ENCODE peak calls at places on chromosomes 6 and 20, in four cellular contexts. P is psoas muscle, W is cardiac muscle cell, A is right cardiac atrium. E is an unnamed sample. For H3K27me3, the result is how much of the 10 kb centered on the place peaks cover.

GRCh38 chr20:58843128-58843556 is 7.6 kb downstream of the GNAS-AS1 start:
- DNase-seq in P (no peak), W (no peak), A (no peak), E (no peak)

GRCh38 chr6:31896856-31897611 is 464 bp downstream of the EHMT2 start:
- DNase-seq in P (no peak), W (no peak), A (no peak), E (peak)

GRCh38 chr6:24719125-24719931 is at the start of gene C6orf62:
- DNase-seq in P (peak), W (peak), A (peak), E (peak)

GRCh38 chr6:111604259-111605099 is 1.2 kb downstream of the TRAF3IP2 start:
- DNase-seq in P (peak), W (peak), A (peak), E (no peak)

GRCh38 chr6:119333707-119334295 is 15.8 kb downstream of the MAN1A1 start:
- DNase-seq in P (no peak), W (no peak), A (no peak), E (peak)

GRCh38 chr6:144190593-144190992 is 40.3 kb downstream of the STX11 start:
- DNase-seq in P (peak), W (peak), A (peak), E (no peak)

GRCh38 chr20:51575486-51575885 is 33.0 kb upstream of the NFATC2 start:
- DNase-seq in P (no peak), W (no peak), A (no peak), E (no peak)

GRCh38 chr20:12394786-12395185 is 477.1 kb downstream of the BTBD3 start:
- DNase-seq in P (no peak), W (peak), A (no peak), E (no peak)

GRCh38 chr20:15241696-15242095 is 904.3 kb upstream of the FLRT3 start:
- DNase-seq in P (no peak), W (no peak), A (no peak), E (no peak)

GRCh38 chr6:89792881-89793280 is 26.7 kb downstream of the MDN1 start:
- DNase-seq in P (no peak), W (peak), A (no peak), E (peak)

GRCh38 chr6:27829453-27830211 is 82.6 kb downstream of the OR2B2 start:
- DNase-seq in P (no peak), W (no peak), A (no peak), E (no peak)

GRCh38 chr6:56647172-56647762 is 4.6 kb upstream of the DST start:
- DNase-seq in P (no peak), W (no peak), A (no peak), E (no peak)

GRCh38 chr6:89787660-89788338 is 31.8 kb downstream of the MDN1 start:
- DNase-seq in P (no peak), W (no peak), A (no peak), E (no peak)

GRCh38 chr6:80742481-80742880 is 636.0 kb downstream of the BCKDHB start:
- DNase-seq in P (no peak), W (peak), A (no peak), E (no peak)

GRCh38 chr6:157873735-157874344 is 50.8 kb downstream of the SNX9 start:
- DNase-seq in P (peak), W (peak), A (peak), E (peak)

GRCh38 chr20:56181593-56181992 is 66.9 kb upstream of the MC3R start:
- DNase-seq in P (no peak), W (no peak), A (no peak), E (no peak)

GRCh38 chr6:152746172-152746553 is 4.4 kb upstream of the VIP start:
- DNase-seq in P (no peak), W (peak), A (no peak), E (no peak)

GRCh38 chr6:38985839-38986238 is 62.7 kb upstream of the GLP1R start:
- DNase-seq in P (no peak), W (no peak), A (no peak), E (no peak)

GRCh38 chr6:29576056-29576455 is 8.9 kb upstream of the OR2H2 start:
- DNase-seq in P (no peak), W (no peak), A (no peak), E (no peak)

GRCh38 chr6:43772571-43773049 is 2.6 kb downstream of the VEGFA start:
- DNase-seq in P (peak), W (no peak), A (no peak), E (no peak)

GRCh38 chr6:5453531-5453930 is 192.2 kb downstream of the FARS2 start:
- DNase-seq in P (no peak), W (no peak), A (no peak), E (no peak)

GRCh38 chr6:106511274-106512047 is 117.8 kb downstream of the RTN4IP1 start:
- DNase-seq in P (peak), W (peak), A (peak), E (no peak)

GRCh38 chr6:89649682-89650081 is 11.1 kb upstream of the LYRM2 start:
- DNase-seq in P (no peak), W (no peak), A (no peak), E (no peak)

GRCh38 chr6:104325341-104326172 is 534.2 kb downstream of the HACE1 start:
- DNase-seq in P (no peak), W (peak), A (no peak), E (peak)

GRCh38 chr6:168908166-168908565 is 345.5 kb downstream of the THBS2 start:
- DNase-seq in P (no peak), W (peak), A (no peak), E (no peak)

GRCh38 chr6:71852951-71853350 is 33.4 kb upstream of the RIMS1 start:
- DNase-seq in P (no peak), W (no peak), A (no peak), E (no peak)

GRCh38 chr20:61643631-61644386 is 391.7 kb downstream of the CDH4 start:
- DNase-seq in P (no peak), W (no peak), A (peak), E (no peak)

GRCh38 chr20:61644387-61645076 is 392.5 kb downstream of the CDH4 start:
- DNase-seq in P (no peak), W (no peak), A (peak), E (no peak)

GRCh38 chr20:61646986-61647385 is 394.9 kb downstream of the CDH4 start:
- DNase-seq in P (no peak), W (no peak), A (no peak), E (no peak)

GRCh38 chr20:61647741-61648140 is 395.7 kb downstream of the CDH4 start:
- DNase-seq in P (no peak), W (no peak), A (no peak), E (no peak)

DNA sequence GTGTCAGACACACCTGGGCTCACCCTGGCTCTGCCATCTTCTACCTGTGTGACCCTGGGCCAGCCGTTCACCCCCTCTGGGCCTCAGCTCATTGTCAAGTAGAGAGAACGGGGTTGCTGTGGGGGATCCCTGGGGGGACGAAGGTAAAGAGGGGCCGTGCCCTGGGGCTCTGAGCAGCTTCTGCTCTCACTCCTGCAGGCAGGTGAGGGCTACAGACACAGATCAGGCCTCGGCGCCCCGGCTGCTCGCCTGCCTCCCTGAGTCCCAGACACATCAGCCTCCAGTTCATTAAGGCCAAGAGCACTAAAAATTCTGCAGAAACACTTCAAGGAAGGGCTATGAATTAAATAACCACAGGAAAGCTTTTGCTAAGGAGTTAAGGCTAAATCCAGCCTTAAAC is 394.4 kb downstream of the CDH4 start:
- DNase-seq in P (no peak), W (no peak), A (no peak), E (no peak)
- H3K27me3 ChIP-seq in P (under half), W (under half), A (under half), E (under half)

DNA sequence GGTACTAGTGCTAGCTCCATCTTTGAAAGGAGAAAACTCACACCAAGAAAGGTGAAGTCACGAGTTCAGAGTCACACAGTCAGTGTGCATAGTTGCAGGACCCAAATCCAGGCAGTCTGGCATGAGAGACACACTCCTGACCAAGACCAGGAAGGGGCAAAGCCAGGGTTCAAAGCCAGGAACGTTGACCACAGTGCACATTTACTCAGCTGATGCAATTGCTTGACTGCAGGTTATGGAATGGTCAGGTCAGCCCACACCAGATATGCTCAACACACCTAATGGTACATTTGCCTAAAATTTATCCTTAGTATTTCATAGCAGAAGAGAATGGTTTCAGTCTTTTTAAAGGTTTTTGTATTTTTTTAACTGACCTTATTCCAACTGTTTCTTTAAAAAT is 37.7 kb downstream of the TGM6 start:
- DNase-seq in P (no peak), W (no peak), A (no peak), E (no peak)
- H3K27me3 ChIP-seq in P (under half), W (under half), A (under half), E (under half)

DNA sequence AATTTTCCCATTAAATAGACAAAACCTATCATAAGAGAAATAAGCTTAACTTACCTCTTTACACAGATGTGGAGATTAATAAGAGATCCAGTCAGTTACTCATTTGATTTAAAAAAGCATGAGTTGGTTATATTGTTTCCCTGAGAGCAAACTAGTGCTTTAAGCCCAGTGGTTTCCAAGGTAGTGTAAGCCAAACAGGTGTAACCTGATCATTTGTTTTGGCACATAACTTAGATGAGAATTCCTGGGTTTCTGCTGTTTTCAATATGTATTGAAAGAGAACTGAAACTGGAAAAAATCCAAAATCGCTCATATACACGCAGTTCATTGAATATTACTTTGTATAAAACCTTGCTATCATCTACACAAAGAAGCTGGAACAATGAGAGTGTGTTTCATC is 30.5 kb upstream of the SMIM8 start:
- DNase-seq in P (no peak), W (no peak), A (no peak), E (no peak)
- H3K27me3 ChIP-seq in P (under half), W (under half), A (under half), E (under half)

GRCh38 chr20:31962741-31963140 is 5.2 kb upstream of the XKR7 start:
- DNase-seq in P (no peak), W (no peak), A (no peak), E (no peak)

GRCh38 chr20:31967830-31968249 is at the start of gene XKR7:
- DNase-seq in P (no peak), W (no peak), A (no peak), E (no peak)

GRCh38 chr20:31966991-31967655 is 828 bp upstream of the XKR7 start:
- DNase-seq in P (no peak), W (no peak), A (no peak), E (no peak)

GRCh38 chr20:31972481-31973386 is 4.8 kb downstream of the XKR7 start:
- DNase-seq in P (no peak), W (no peak), A (no peak), E (no peak)

GRCh38 chr20:31968299-31969126 is 562 bp downstream of the XKR7 start:
- DNase-seq in P (peak), W (peak), A (peak), E (peak)
- H3K27me3 ChIP-seq in P (under half), W (half or more), A (under half), E (under half)

DNA sequence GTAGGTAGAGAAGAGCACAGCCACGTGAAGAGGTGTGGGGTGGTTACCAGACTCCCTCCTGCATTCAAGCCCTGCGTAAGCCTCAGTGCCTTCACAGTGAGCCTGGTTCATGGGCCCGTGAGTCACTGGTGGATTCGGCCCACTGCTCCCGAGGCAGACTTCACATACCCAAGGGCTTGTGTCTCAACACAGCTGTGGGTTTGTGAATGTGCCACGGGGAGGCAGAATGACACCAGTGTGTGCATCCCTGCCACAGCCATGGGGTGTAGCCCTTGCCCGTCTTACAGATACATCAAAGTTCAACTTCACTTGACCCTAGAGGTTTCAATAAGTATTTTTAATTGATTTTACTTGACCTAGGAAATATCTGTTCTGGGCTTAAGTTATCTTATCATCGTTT is 108.5 kb downstream of the MAP3K4 start:
- DNase-seq in P (no peak), W (no peak), A (no peak), E (no peak)
- H3K27me3 ChIP-seq in P (under half), W (under half), A (under half), E (under half)

GRCh38 chr20:50226093-50226974 is 35.7 kb downstream of the CEBPB start:
- DNase-seq in P (no peak), W (peak), A (peak), E (peak)
- H3K27me3 ChIP-seq in P (under half), W (under half), A (under half), E (under half)

DNA sequence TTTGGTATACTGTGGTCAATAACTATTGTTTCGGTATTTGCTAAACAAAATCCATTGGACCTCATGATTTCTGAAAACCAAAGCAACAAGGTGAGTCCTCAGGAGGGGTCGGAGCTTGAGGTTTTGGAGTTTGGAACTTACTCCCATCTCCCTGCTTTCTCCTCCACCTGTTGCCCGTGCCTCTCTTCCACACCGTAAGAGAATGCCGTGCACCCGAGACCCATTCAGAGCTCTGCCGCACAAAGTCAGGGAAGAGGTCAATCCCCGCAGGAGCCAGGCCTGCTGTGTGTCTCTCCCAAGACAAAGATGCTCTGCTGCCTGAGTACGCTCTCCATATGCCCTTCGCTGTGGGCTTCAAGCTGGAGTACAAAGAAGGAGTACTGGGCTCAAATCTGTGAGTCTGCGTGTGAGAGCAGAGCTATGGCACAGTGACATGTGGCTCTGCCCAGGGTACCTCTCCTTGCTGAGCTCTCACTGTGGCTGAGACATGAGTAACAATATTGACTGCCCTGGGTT is 23.9 kb downstream of the PXDC1 start:
- DNase-seq in P (no peak), W (no peak), A (no peak), E (no peak)
- H3K27me3 ChIP-seq in P (under half), W (under half), A (under half), E (under half)